ENCODE peak calls at places on chromosomes 2 and 18, in seven cellular contexts. W is tibial artery, O is B cell, E is brain microvascular endothelial cell, K is GM20000, C is astrocyte of the spinal cord, P is colonic mucosa. S is an unnamed sample.

GRCh38 chr2:121860033-121860810 is 104.8 kb downstream of the TSN start:
- DNase-seq in W (no peak), E (peak; percentile 31), K (no peak), O (no peak), C (no peak), P (no peak), S (peak; percentile 35)

GRCh38 chr18:23596183-23596582 is 9.9 kb upstream of the NPC1 start:
- DNase-seq in W (peak; percentile 49), E (no peak), C (no peak), P (no peak), K (no peak), O (no peak), S (no peak)

GRCh38 chr18:32530947-32531651 is 60.4 kb upstream of the GAREM1 start:
- DNase-seq in O (no peak), C (peak; percentile 54), P (peak; percentile 37), K (no peak), W (no peak), E (no peak), S (peak; percentile 93)

GRCh38 chr2:125405816-125406215 is 1250.1 kb upstream of the GYPC start:
- DNase-seq in P (no peak), O (no peak), E (peak; percentile 93), K (no peak), C (peak; percentile 92), W (no peak), S (peak; percentile 86)

GRCh38 chr2:70785137-70785911 is 5.1 kb downstream of the FIGLA start:
- DNase-seq in W (no peak), E (peak; percentile 12), K (peak; percentile 60), C (no peak), O (no peak), P (no peak), S (peak; percentile 64)

GRCh38 chr18:77063256-77063655 is 69.3 kb downstream of the MBP start:
- DNase-seq in E (peak; percentile 97), W (no peak), K (peak; percentile 78), P (peak; percentile 64), O (peak; percentile 75), C (peak; percentile 81), S (peak; percentile 62)

GRCh38 chr18:68426731-68427315 is 288.1 kb downstream of the TMX3 start:
- DNase-seq in O (no peak), C (peak; percentile 34), P (no peak), K (no peak), W (no peak), E (no peak), S (no peak)

GRCh38 chr2:134522856-134523460 is 195.8 kb downstream of the TMEM163 start:
- DNase-seq in E (no peak), O (no peak), W (no peak), P (no peak), K (no peak), C (no peak), S (no peak)

GRCh38 chr2:164815071-164815793 is 26.4 kb downstream of the COBLL1 start:
- DNase-seq in P (no peak), E (no peak), W (no peak), C (no peak), O (no peak), K (no peak), S (no peak)

GRCh38 chr2:1663621-1664020 is 80.7 kb downstream of the PXDN start:
- DNase-seq in O (no peak), C (no peak), P (peak; percentile 12), W (peak; percentile 17), K (no peak), E (no peak), S (no peak)

GRCh38 chr2:217919781-217920351 is 82.9 kb downstream of the TNS1 start:
- DNase-seq in E (peak; percentile 43), C (peak; percentile 55), P (no peak), W (peak; percentile 72), K (no peak), O (no peak), S (no peak)

GRCh38 chr18:58572181-58572580 is 56.7 kb downstream of the ALPK2 start:
- DNase-seq in K (no peak), C (peak; percentile 99), P (no peak), O (no peak), E (peak; percentile 97), W (no peak), S (peak; percentile 94)

GRCh38 chr2:222450021-222450420 is 25.7 kb downstream of the SGPP2 start:
- DNase-seq in K (no peak), C (no peak), P (no peak), O (no peak), W (no peak), E (no peak), S (no peak)

GRCh38 chr18:12023375-12023774 is 42.1 kb downstream of the IMPA2 start:
- DNase-seq in O (no peak), E (no peak), W (no peak), C (no peak), P (no peak), K (no peak), S (peak; percentile 41)

GRCh38 chr2:85920810-85921545 is 32.2 kb upstream of the ST3GAL5 start:
- DNase-seq in E (peak; percentile 78), K (no peak), W (no peak), C (peak; percentile 41), O (no peak), P (no peak), S (peak; percentile 40)

GRCh38 chr2:200492656-200493055 is 17.2 kb downstream of the KCTD18 start:
- DNase-seq in E (no peak), C (no peak), P (no peak), W (no peak), O (no peak), K (no peak), S (no peak)

GRCh38 chr2:233418761-233419625 is 64.7 kb downstream of the DGKD start:
- DNase-seq in P (no peak), K (peak; percentile 57), E (peak; percentile 60), O (peak; percentile 89), W (peak; percentile 47), C (peak; percentile 42), S (peak; percentile 79)

GRCh38 chr2:85665264-85665937 is 2.6 kb downstream of the SFTPB start:
- DNase-seq in K (no peak), P (no peak), C (no peak), W (no peak), O (no peak), E (no peak), S (no peak)

GRCh38 chr2:17303496-17303895 is 214.7 kb downstream of the RAD51AP2 start:
- DNase-seq in P (no peak), W (no peak), E (peak; percentile 34), C (peak; percentile 42), O (no peak), K (no peak), S (peak; percentile 65)

GRCh38 chr2:240459401-240460242 is 24.2 kb downstream of the GPC1 start:
- DNase-seq in W (no peak), E (no peak), K (no peak), C (no peak), P (no peak), O (peak; percentile 11), S (no peak)

GRCh38 chr2:240462073-240462703 is 26.7 kb downstream of the GPC1 start:
- DNase-seq in K (no peak), E (no peak), W (peak; percentile 17), O (peak; percentile 36), C (no peak), P (no peak), S (no peak)

GRCh38 chr2:240460243-240460630 is 24.8 kb downstream of the GPC1 start:
- DNase-seq in W (no peak), O (peak; percentile 33), P (no peak), C (no peak), E (no peak), K (no peak), S (no peak)

GRCh38 chr2:240461471-240462072 is 26.1 kb downstream of the GPC1 start:
- DNase-seq in E (no peak), C (no peak), O (peak; percentile 33), P (no peak), W (no peak), K (no peak), S (no peak)

GRCh38 chr2:240460781-240461431 is 25.4 kb downstream of the GPC1 start:
- DNase-seq in P (no peak), E (no peak), W (no peak), K (no peak), O (peak; percentile 31), C (no peak), S (no peak)
- TF ChIP-seq CTCF in P (no peak), E (peak; percentile 30), W (no peak), K (no peak), O (no peak), C (peak; percentile 33), S (peak; percentile 12)

GRCh38 chr18:50143891-50144290 is 51.1 kb downstream of the MYO5B start:
- DNase-seq in P (no peak), O (no peak), W (no peak), E (no peak), C (no peak), K (no peak), S (peak; percentile 86)
- TF ChIP-seq CTCF in P (no peak), O (no peak), W (no peak), E (no peak), C (no peak), K (no peak), S (no peak)

DNA sequence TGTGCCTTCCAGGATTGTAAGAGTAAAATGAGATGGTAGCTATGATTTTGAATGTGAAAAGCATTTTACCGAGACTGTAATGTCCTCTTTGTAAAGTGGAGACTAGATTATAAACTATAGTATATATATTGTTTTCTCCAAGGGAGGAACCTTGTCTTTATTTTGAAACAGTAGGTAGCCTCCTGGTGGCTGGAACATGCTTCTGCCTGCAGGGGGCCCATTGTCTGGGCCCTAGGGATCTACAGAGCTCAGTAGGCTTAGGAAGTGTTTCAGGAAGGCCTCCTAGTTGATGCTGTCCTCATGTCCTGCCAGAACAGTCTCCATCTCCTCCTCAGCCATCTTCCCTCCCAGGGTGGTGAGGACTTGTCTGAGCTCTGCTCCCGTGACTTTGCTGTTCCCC is 3.0 kb downstream of the PIKFYVE start:
- DNase-seq in O (no peak), C (no peak), K (no peak), W (no peak), P (no peak), E (no peak), S (no peak)
- TF ChIP-seq CTCF in O (no peak), C (peak; percentile 17), K (no peak), W (no peak), P (no peak), E (peak; percentile 44), S (no peak)

GRCh38 chr2:30476636-30477035 is 29.6 kb downstream of the LCLAT1 start:
- DNase-seq in O (no peak), W (no peak), P (no peak), E (no peak), K (no peak), C (no peak), S (no peak)

GRCh38 chr2:30480703-30481322 is 33.8 kb downstream of the LCLAT1 start:
- DNase-seq in W (no peak), C (no peak), E (no peak), O (no peak), K (no peak), P (peak; percentile 22), S (no peak)

GRCh38 chr2:30472326-30472725 is 25.3 kb downstream of the LCLAT1 start:
- DNase-seq in E (no peak), C (no peak), P (no peak), O (no peak), K (peak; percentile 16), W (no peak), S (no peak)

GRCh38 chr2:30470426-30470825 is 23.4 kb downstream of the LCLAT1 start:
- DNase-seq in E (no peak), O (no peak), P (no peak), C (no peak), K (no peak), W (no peak), S (no peak)

DNA sequence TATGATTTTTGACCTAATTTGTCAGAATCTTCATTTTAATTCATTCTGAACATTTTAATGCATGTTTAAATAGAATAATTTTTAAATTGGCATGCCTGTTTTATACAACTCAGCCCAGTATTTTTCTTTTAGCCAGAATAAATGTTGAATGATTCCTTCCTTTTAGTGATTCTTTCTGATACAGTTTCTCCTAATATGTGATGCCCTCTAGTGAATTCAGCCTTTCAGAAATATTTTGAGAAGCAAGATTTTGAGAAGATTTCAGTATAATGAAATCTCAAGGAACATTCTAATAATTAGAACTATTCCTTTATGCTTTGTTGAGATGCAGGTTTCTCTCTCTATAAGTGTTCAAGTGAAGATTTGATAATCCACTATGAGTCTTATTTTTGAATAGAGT is 28.5 kb downstream of the LCLAT1 start:
- DNase-seq in E (no peak), P (no peak), K (no peak), C (no peak), W (no peak), O (no peak), S (no peak)
- TF ChIP-seq CTCF in E (no peak), P (no peak), K (no peak), C (no peak), W (peak; percentile 16), O (no peak), S (no peak)